ENCODE peak calls at places on chromosomes 6 and 20, in four cellular contexts. X is cardiac fibroblast, C is upper lobe of right lung, Y is GM12864. K is an unnamed sample.
A peak's percentile ranks its signal among the peaks of the same experiment; 100 is the strongest.

GRCh38 chr6:127178746-127179145 is 60.3 kb downstream of the RSPO3 start:
- DNase-seq in X (peak; percentile 51), Y (no peak), C (no peak), K (peak; percentile 29)

GRCh38 chr20:12084482-12084881 is 166.8 kb downstream of the BTBD3 start:
- DNase-seq in C (no peak), X (no peak), Y (no peak), K (no peak)

GRCh38 chr6:21754891-21755290 is 161.3 kb downstream of the SOX4 start:
- DNase-seq in Y (no peak), C (no peak), X (peak; percentile 89), K (peak; percentile 76)

GRCh38 chr6:18154507-18155272 is at the start of gene TPMT:
- DNase-seq in Y (no peak), C (no peak), X (no peak), K (no peak)

GRCh38 chr6:328184-328670 is 35.9 kb downstream of the DUSP22 start:
- DNase-seq in X (peak; percentile 94), C (no peak), Y (peak; percentile 99), K (peak; percentile 90)

GRCh38 chr20:59937150-59937549 is 3.0 kb downstream of the PPP1R3D start:
- DNase-seq in X (no peak), C (no peak), Y (no peak), K (no peak)

GRCh38 chr6:37862415-37862814 is 42.9 kb downstream of the ZFAND3 start:
- DNase-seq in Y (no peak), X (no peak), C (no peak), K (no peak)

GRCh38 chr6:9139762-9140161 is 704.4 kb upstream of the SLC35B3 start:
- DNase-seq in X (no peak), Y (no peak), C (no peak), K (peak; percentile 3)

GRCh38 chr6:158756126-158756525 is 63.0 kb downstream of the EZR start:
- DNase-seq in C (no peak), Y (no peak), X (no peak), K (no peak)

GRCh38 chr6:26159417-26160273 is 72.4 kb downstream of the HFE start:
- DNase-seq in Y (no peak), C (no peak), X (peak; percentile 51), K (peak; percentile 47)

GRCh38 chr6:142680308-142680707 is 264.7 kb downstream of the HIVEP2 start:
- DNase-seq in X (peak; percentile 28), C (no peak), Y (no peak), K (peak; percentile 28)

GRCh38 chr20:51934301-51935002 is 132.1 kb upstream of the SALL4 start:
- DNase-seq in Y (no peak), X (no peak), C (no peak), K (no peak)

GRCh38 chr6:3489032-3489757 is 32.3 kb upstream of the SLC22A23 start:
- DNase-seq in Y (no peak), C (no peak), X (peak; percentile 91), K (peak; percentile 85)

GRCh38 chr6:44041461-44042260 is 85.6 kb downstream of the MRPL14 start:
- DNase-seq in Y (no peak), C (no peak), X (peak; percentile 94), K (peak; percentile 97)

GRCh38 chr6:13496508-13497180 is 9.2 kb upstream of the GFOD1 start:
- DNase-seq in C (no peak), X (peak; percentile 38), Y (no peak), K (peak; percentile 59)

GRCh38 chr6:51855310-51856082 is 231.9 kb downstream of the PKHD1 start:
- DNase-seq in X (peak; percentile 64), C (no peak), Y (peak; percentile 30), K (peak; percentile 62)

GRCh38 chr6:32178547-32179440 is 589 bp downstream of the RNF5 start:
- DNase-seq in X (no peak), Y (no peak), C (peak; percentile 85), K (no peak)

GRCh38 chr20:6956574-6956973 is 189.1 kb downstream of the BMP2 start:
- DNase-seq in C (no peak), X (peak; percentile 39), Y (no peak), K (no peak)

GRCh38 chr6:36493859-36494258 is 51.1 kb downstream of the KCTD20 start:
- DNase-seq in Y (no peak), X (peak; percentile 36), C (no peak), K (peak; percentile 17)

GRCh38 chr20:62266340-62266739 is 28.0 kb downstream of the OSBPL2 start:
- DNase-seq in C (no peak), X (peak; percentile 8), Y (no peak), K (no peak)

GRCh38 chr6:108673153-108673552 is 112.4 kb downstream of the FOXO3 start:
- DNase-seq in X (no peak), Y (no peak), C (no peak), K (no peak)

GRCh38 chr6:136186363-136186762 is 63.7 kb downstream of the MTFR2 start:
- DNase-seq in C (no peak), X (no peak), Y (no peak), K (no peak)

GRCh38 chr6:50998905-50999304 is 180.2 kb downstream of the TFAP2B start:
- DNase-seq in C (no peak), Y (no peak), X (no peak), K (no peak)

GRCh38 chr20:295804-296203 is 1.6 kb upstream of the ZCCHC3 start:
- DNase-seq in X (no peak), C (no peak), Y (no peak), K (no peak)

GRCh38 chr20:39195495-39196129 is 233.5 kb downstream of the DHX35 start:
- DNase-seq in X (no peak), C (no peak), Y (no peak), K (no peak)

GRCh38 chr6:32216292-32216691 is 7.6 kb downstream of the NOTCH4 start:
- DNase-seq in X (no peak), Y (no peak), C (no peak), K (no peak)

DNA sequence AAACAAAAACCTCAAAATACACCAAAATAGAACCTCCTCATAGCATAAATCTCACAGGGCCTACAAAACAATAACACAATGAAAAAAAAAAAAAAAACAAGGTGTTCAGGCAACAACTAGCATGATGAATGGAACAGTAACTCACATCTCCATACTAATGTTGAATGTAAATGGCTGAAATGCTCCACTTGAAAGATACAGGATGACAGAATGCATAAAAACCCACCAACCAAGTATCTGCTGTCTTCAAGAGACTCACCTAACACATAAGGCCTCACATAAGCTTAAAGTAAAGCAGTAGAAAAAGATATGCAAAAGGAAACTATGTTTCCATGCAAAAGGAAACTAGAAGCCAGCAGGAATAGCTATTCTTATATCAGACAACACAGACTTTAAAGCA is 121.3 kb downstream of the CDK19 start:
- DNase-seq in X (no peak), C (no peak), Y (no peak), K (no peak)
- TF ChIP-seq CTCF in X (no peak), C (no peak), Y (no peak), K (no peak)

GRCh38 chr6:35470663-35471120 is 2.5 kb downstream of the RPL10A start:
- DNase-seq in X (no peak), Y (no peak), C (no peak), K (no peak)
- H3K4me3 ChIP-seq in X (peak overlapping the region; percentile 94), Y (peak overlapping the region; percentile 79), C (no peak overlapping the region), K (peak overlapping the region; percentile 92)

DNA sequence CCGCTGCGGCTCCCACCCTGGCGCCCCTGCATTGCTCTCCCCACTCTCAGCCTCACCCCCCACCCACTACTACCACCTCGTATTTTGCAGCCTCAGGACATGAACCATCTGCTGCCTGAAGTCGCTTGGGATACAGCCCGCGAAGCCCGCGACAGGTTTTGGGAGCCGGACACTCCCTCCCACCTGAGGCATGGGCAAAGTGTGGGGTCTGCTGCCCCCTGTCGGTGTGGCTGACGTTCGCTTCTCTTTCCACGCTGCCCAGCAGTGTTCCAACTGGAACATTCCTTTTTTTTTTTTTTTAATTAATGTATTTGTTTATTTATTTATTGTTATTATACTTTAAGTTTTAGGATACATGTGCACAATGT is 15.3 kb upstream of the LPA start:
- DNase-seq in C (peak; percentile 67), X (no peak), Y (no peak), K (no peak)
- TF ChIP-seq CTCF in C (peak; percentile 13), X (no peak), Y (no peak), K (no peak)

GRCh38 chr20:56807118-56807517 is 178.0 kb downstream of the TFAP2C start:
- DNase-seq in Y (no peak), X (no peak), C (no peak), K (no peak)

GRCh38 chr20:56808119-56808725 is 179.1 kb downstream of the TFAP2C start:
- DNase-seq in Y (no peak), X (no peak), C (no peak), K (no peak)

GRCh38 chr20:56809668-56810067 is 180.6 kb downstream of the TFAP2C start:
- DNase-seq in Y (no peak), X (no peak), C (no peak), K (no peak)

GRCh38 chr20:56810141-56810540 is 181.0 kb downstream of the TFAP2C start:
- DNase-seq in Y (no peak), C (no peak), X (no peak), K (peak; percentile 21)

GRCh38 chr20:56808732-56809131 is 179.6 kb downstream of the TFAP2C start:
- DNase-seq in C (no peak), Y (no peak), X (no peak), K (no peak)
- H3K4me3 ChIP-seq in C (no peak overlapping the region), Y (no peak overlapping the region), X (no peak overlapping the region), K (no peak overlapping the region)

DNA sequence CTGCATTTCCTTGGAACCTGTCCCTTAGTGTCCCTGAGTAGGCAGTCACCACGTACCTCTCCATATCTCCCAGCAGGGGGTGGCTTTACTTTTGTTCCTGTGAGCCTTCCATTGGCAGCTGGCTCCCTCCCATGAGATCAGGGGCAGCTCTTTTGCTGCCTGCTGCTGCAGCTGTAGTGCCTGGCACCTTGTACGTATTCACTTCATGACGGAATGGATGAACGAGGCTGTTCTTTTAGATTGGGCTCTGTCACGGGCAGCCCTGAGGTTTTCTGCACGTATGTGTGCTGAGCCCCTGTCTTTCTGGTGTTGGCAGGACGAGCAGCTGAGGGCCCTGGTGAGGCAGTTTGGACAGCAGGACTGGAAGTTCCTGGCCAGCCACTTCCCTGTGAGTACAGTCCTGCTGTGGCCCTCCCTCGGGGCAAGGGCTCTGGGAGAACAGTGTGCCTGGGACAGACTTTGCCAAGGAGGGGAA is 14.6 kb downstream of the MYBL2 start:
- DNase-seq in X (no peak), C (no peak), Y (no peak), K (no peak)
- TF ChIP-seq CTCF in X (no peak), C (no peak), Y (peak; percentile 47), K (peak; percentile 3)

GRCh38 chr6:73565767-73566485 is 45.1 kb upstream of the EEF1A1 start:
- DNase-seq in X (peak; percentile 32), Y (no peak), C (no peak), K (peak; percentile 25)

GRCh38 chr6:73564578-73565345 is 43.9 kb upstream of the EEF1A1 start:
- DNase-seq in X (no peak), Y (no peak), C (no peak), K (no peak)

GRCh38 chr6:73562557-73562956 is 41.7 kb upstream of the EEF1A1 start:
- DNase-seq in Y (no peak), C (no peak), X (no peak), K (no peak)

DNA sequence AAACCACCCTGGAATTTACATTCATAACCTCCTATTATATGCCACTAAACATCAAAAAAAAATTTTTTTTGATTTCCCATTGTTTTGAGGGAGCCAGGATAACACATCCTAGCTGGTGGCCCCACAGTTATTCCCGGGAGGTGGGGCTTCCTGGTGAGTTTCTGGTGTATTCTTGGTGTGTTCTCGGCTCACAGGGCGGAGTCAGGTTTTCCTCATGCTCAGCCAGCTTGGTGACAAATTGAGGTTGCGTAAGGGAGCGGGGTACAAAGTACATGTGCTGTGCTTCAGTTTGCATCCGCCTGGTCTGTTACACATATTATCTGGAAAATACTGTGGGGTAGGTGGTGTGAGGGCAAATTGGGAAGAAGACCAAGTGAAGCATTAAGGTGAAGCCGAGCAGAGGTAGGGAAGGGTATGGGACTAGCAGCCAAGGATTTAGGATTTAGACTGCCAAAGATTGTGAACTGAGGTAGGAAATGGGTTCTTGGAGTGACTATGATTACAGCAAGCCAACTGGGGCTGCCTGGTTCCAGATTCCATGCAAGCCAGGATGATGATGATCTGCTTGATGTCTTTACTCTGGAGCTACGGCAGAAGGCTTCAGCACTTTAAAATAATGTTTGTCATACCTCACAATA is 46.2 kb upstream of the EEF1A1 start:
- DNase-seq in X (peak; percentile 88), Y (no peak), C (peak; percentile 74), K (peak; percentile 63)
- H3K4me3 ChIP-seq in X (no peak overlapping the region), Y (no peak overlapping the region), C (no peak overlapping the region), K (no peak overlapping the region)

K was measured in fibroblast of pulmonary artery.